ENCODE peak calls at places on chromosomes 2 and 18, in six cellular contexts. P, K, Z, E, L and I are unnamed samples.

GRCh38 chr2:163801499-163801893 is 65.7 kb upstream of the FIGN start:
- DNase-seq in E (no peak), K (no peak), Z (no peak), L (no peak), P (no peak), I (no peak)

GRCh38 chr2:111135910-111136297 is 15.2 kb downstream of the BCL2L11 start:
- DNase-seq in Z (no peak), P (no peak), L (no peak), K (peak; percentile 67), E (peak; percentile 7), I (no peak)

GRCh38 chr2:218270721-218271486 is 585 bp downstream of the PNKD start:
- DNase-seq in E (no peak), P (peak; percentile 33), K (peak; percentile 33), L (no peak), Z (no peak), I (peak; percentile 75)

GRCh38 chr2:69770193-69770702 is 28.3 kb downstream of the ANXA4 start:
- DNase-seq in K (peak; percentile 55), P (peak; percentile 61), L (no peak), Z (no peak), E (peak; percentile 63), I (peak; percentile 70)

GRCh38 chr2:109694190-109694589 is 80.0 kb downstream of the SOWAHC start:
- DNase-seq in P (no peak), K (no peak), Z (no peak), L (no peak), E (no peak), I (no peak)

GRCh38 chr2:207746131-207746530 is 23.6 kb downstream of the FZD5 start:
- DNase-seq in K (peak; percentile 34), E (peak; percentile 41), L (peak; percentile 23), P (peak; percentile 65), Z (peak; percentile 30), I (peak; percentile 77)

GRCh38 chr2:143128681-143129580 is at the start of gene ARHGAP15:
- DNase-seq in E (no peak), K (no peak), P (no peak), Z (no peak), L (peak; percentile 25), I (peak; percentile 78)

GRCh38 chr18:70920840-70921374 is 632.1 kb downstream of the SOCS6 start:
- DNase-seq in K (no peak), Z (no peak), L (no peak), P (no peak), E (no peak), I (no peak)

GRCh38 chr2:134074619-134075018 is 179.3 kb upstream of the MGAT5 start:
- DNase-seq in K (no peak), L (no peak), P (no peak), Z (no peak), E (no peak), I (no peak)

GRCh38 chr2:84495539-84496146 is 20.7 kb upstream of the DNAH6 start:
- DNase-seq in K (no peak), E (peak; percentile 37), P (peak; percentile 80), Z (peak; percentile 30), L (no peak), I (peak; percentile 64)

GRCh38 chr2:120350125-120350524 is 4.2 kb downstream of the INHBB start:
- DNase-seq in Z (no peak), E (no peak), K (no peak), L (no peak), P (no peak), I (no peak)

GRCh38 chr2:177799531-177799930 is 273.0 kb downstream of the PDE11A start:
- DNase-seq in Z (no peak), L (no peak), K (no peak), P (peak; percentile 20), E (no peak), I (peak; percentile 14)

GRCh38 chr2:219277703-219278654 is 1.2 kb upstream of the DNAJB2 start:
- DNase-seq in E (peak; percentile 72), K (no peak), L (no peak), P (peak; percentile 75), Z (peak; percentile 82), I (peak; percentile 76)

DNA sequence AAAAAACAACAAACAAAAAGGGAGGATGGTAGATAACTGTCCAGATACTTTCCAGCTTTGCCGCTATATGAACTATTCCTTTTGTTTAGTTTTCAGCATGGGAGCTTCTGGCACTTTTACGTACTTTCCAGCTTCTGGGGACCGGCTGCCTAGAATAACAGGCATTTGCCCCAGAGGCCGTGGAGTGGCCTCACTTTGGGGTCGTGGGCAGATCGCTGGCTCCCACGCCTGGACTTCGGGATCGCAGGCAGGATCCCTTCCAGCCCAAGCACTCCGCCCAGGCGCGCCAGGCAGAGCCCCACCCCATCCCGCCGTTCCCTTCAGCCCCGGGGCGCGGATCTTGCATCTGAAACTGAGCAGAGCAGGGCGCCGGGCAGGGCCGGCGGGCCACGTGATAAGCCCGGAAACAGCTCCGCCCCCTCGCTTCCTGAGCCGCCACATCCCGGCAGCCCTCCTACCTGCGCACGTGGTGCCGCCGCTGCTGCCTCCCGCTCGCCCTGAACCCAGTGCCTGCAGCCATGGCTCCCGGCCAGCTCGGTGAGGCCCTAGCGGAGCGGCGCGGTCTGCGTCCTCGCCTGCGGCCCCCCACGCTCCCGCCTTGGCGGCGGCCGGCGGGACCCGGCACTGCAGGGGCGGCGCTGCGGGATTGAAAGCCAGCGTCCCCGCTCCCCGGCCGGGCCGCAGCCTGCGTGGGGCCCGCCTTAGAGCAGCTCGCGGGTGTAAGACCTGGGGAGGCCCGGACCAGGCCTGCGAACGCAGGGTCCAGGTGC is at the start of gene ATIC:
- DNase-seq in L (peak; percentile 84), P (peak; percentile 88), E (peak; percentile 69), K (peak; percentile 92), Z (peak; percentile 90), I (peak; percentile 94)
- TF ChIP-seq POLR2A in L (peak; percentile 97), P (peak; percentile 77), E (peak; percentile 82), K (peak; percentile 65), Z (peak; percentile 61), I (peak; percentile 84)

DNA sequence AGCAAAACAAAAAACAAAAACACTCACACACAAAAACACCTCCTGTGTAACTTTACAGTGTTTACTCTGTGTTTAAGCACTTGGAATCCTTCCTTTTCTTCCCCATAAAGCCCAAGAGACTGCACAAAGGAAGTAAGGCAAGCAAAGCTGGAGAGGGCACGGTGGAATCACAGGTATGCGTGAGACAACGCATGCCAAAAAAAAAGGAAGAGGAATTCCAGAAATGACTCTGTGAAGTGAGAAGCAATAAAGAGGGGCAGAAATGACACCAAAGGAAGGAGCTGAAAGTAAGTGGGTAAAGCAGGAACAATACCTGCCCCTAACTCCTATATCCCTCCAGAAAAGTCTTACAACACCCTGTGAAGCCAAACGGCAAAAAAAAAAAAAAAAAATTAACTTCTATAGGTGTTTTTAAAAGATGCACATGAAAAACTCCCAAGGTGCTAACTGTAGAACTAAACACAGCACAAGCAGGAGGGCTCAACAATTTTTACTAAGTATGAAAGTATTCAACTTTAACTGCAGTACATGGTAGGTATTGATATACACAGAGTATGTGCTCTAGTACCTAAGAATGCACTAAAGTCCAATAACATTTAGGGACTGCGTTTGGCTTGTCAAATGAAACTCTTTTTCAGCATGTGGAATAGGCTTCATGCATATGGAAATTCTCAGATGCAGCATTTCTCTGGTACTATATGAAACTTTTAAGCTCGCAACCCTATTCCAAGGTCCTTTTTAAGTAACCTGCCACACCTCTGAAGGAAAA is 9.1 kb downstream of the RND3 start:
- DNase-seq in E (no peak), Z (no peak), L (no peak), P (peak; percentile 37), K (no peak), I (no peak)
- TF ChIP-seq POLR2A in E (no peak), Z (no peak), L (no peak), P (peak; percentile 68), K (no peak), I (no peak)

GRCh38 chr2:11129598-11130449 is 25.4 kb upstream of the SLC66A3 start:
- DNase-seq in L (peak; percentile 50), E (peak; percentile 59), K (no peak), Z (peak; percentile 25), P (no peak), I (peak; percentile 24)
- TF ChIP-seq POLR2A in L (no peak), E (no peak), K (no peak), Z (no peak), P (no peak), I (no peak)

GRCh38 chr2:99140860-99141109 is 722 bp upstream of the C2orf15 start:
- DNase-seq in P (no peak), K (peak; percentile 57), Z (peak; percentile 19), E (no peak), L (no peak), I (no peak)
- TF ChIP-seq POLR2A in P (peak; percentile 27), K (peak; percentile 75), Z (peak; percentile 93), E (peak; percentile 62), L (no peak), I (no peak)